ENCODE peak calls at places on chromosomes 6 and 20, in five cellular contexts. X is upper lobe of right lung; O is BJ; C is DMS53; V is natural killer cell treated with Interleukin-12 subunit alpha and Interleukin-12 subunit beta and Interleukin-15 and Interleukin-18, amount 100 ng/mL, for 72 hours. H is an unnamed sample.

GRCh38 chr6:79949235-79949634 is 1.9 kb upstream of the ELOVL4 start:
- DNase-seq in X (no peak), O (no peak), C (peak), V (peak), H (no peak)

GRCh38 chr6:148192310-148192709 is 150.3 kb upstream of the SASH1 start:
- DNase-seq in X (no peak), O (peak), C (no peak), V (no peak), H (peak)

GRCh38 chr20:2524435-2525272 is 11.7 kb upstream of the TMC2 start:
- DNase-seq in X (peak), O (no peak), C (peak), V (peak), H (no peak)

GRCh38 chr6:24827162-24827561 is 28.4 kb upstream of the ARMH2 start:
- DNase-seq in X (no peak), O (no peak), C (no peak), V (no peak), H (no peak)

GRCh38 chr20:35394271-35394670 is 17.5 kb downstream of the UQCC1 start:
- DNase-seq in X (no peak), O (no peak), C (no peak), V (no peak), H (no peak)

GRCh38 chr20:17624551-17625245 is 54.8 kb downstream of the DSTN start:
- DNase-seq in X (peak), O (no peak), C (no peak), V (peak), H (no peak)

GRCh38 chr6:53986721-53987526 is 124.3 kb upstream of the MLIP start:
- DNase-seq in X (no peak), O (no peak), C (peak), V (no peak), H (no peak)

GRCh38 chr20:39290575-39290974 is 328.4 kb downstream of the DHX35 start:
- DNase-seq in X (no peak), O (no peak), C (no peak), V (no peak), H (no peak)

GRCh38 chr6:14118444-14118843 is 872 bp downstream of the CD83 start:
- DNase-seq in X (no peak), O (no peak), C (no peak), V (no peak), H (no peak)

GRCh38 chr20:11090751-11091150 is 417.0 kb upstream of the JAG1 start:
- DNase-seq in X (no peak), O (no peak), C (no peak), V (no peak), H (no peak)

GRCh38 chr6:45419574-45420082 is 41.9 kb upstream of the SUPT3H start:
- DNase-seq in X (peak), O (no peak), C (peak), V (no peak), H (no peak)

GRCh38 chr6:44778513-44778912 is 391.0 kb downstream of the CDC5L start:
- DNase-seq in X (no peak), O (no peak), C (no peak), V (no peak), H (no peak)

GRCh38 chr6:114286211-114286610 is 56.6 kb downstream of the HS3ST5 start:
- DNase-seq in X (no peak), O (no peak), C (no peak), V (no peak), H (no peak)

GRCh38 chr6:96626749-96627353 is 63.9 kb downstream of the FHL5 start:
- DNase-seq in X (no peak), O (peak), C (peak), V (no peak), H (no peak)

GRCh38 chr20:41176711-41177552 is 39.6 kb downstream of the PLCG1 start:
- DNase-seq in X (no peak), O (no peak), C (no peak), V (no peak), H (no peak)

GRCh38 chr6:71287926-71288227 is 734 bp upstream of the OGFRL1 start:
- DNase-seq in X (no peak), O (no peak), C (no peak), V (no peak), H (no peak)